ENCODE peak calls at places on chromosomes 11 and 22, in six cellular contexts. I is dorsolateral prefrontal cortex; F is Peyer's patch; S is activated CD4-positive, alpha-beta T cell treated with anti-CD3 and anti-CD28 coated beads, Interleukin-2, amount 50 U/mL, for 1 hour; Q is stimulated activated CD4-positive, alpha-beta T cell treated with anti-CD3 and anti-CD28 coated beads, Interleukin-12 subunit alpha, Interleukin-12 subunit beta, amount 100 ng/mL, for 4 hours; P is AG10803. M is an unnamed sample.

GRCh38 chr11:115920087-115920461 is 415.9 kb upstream of the CADM1 start:
- DNase-seq in F (no peak), P (no peak), S (no peak), I (no peak), Q (no peak), M (no peak)

GRCh38 chr22:29093501-29093921 is 20.7 kb downstream of the KREMEN1 start:
- DNase-seq in Q (no peak), S (no peak), I (no peak), F (no peak), P (peak), M (peak)

GRCh38 chr22:24289138-24289537 is 18.5 kb downstream of the SPECC1L start:
- DNase-seq in Q (no peak), P (peak), F (no peak), I (no peak), S (no peak), M (peak)

GRCh38 chr11:8357505-8357888 is 93.8 kb upstream of the LMO1 start:
- DNase-seq in S (no peak), P (no peak), I (no peak), Q (no peak), F (no peak), M (no peak)

GRCh38 chr22:48305726-48306235 is 1521.9 kb downstream of the BRD1 start:
- DNase-seq in P (no peak), Q (no peak), S (no peak), I (no peak), F (no peak), M (no peak)

GRCh38 chr22:46652930-46653331 is 32.7 kb downstream of the GRAMD4 start:
- DNase-seq in S (no peak), I (no peak), F (no peak), Q (no peak), P (no peak), M (no peak)

GRCh38 chr22:42269407-42270177 is 861 bp downstream of the TCF20 start:
- DNase-seq in F (peak), I (no peak), S (peak), P (no peak), Q (peak), M (peak)

GRCh38 chr11:61173456-61173855 is 12.2 kb upstream of the VPS37C start:
- DNase-seq in S (no peak), P (peak), I (no peak), F (no peak), Q (no peak), M (peak)

GRCh38 chr11:113274708-113275582 is 39.4 kb upstream of the TTC12 start:
- DNase-seq in Q (no peak), F (no peak), S (no peak), I (no peak), P (no peak), M (no peak)

GRCh38 chr11:74022541-74022940 is 13.7 kb upstream of the UCP3 start:
- DNase-seq in I (no peak), S (no peak), P (no peak), F (no peak), Q (no peak), M (no peak)

M was measured in AG08395.